ENCODE peak calls at places on chromosomes 11 and 22, in four cellular contexts. One of them, this sample, is unnamed.

GRCh38 chr22:26334232-26334631 is 94.8 kb upstream of the ASPHD2 start:
- DNase-seq in IMR-90: no peak
- DNase-seq in GM12878: no peak
- DNase-seq in K562: no peak
- DNase-seq in this sample: no peak

GRCh38 chr11:131218542-131218941 is 151.9 kb upstream of the NTM start:
- DNase-seq in K562: no peak
- DNase-seq in GM12878: no peak
- DNase-seq in IMR-90: no peak
- DNase-seq in this sample: no peak

GRCh38 chr11:116948375-116948774 is 111.0 kb upstream of the APOA1 start:
- DNase-seq in IMR-90: peak; percentile 54
- DNase-seq in K562: no peak
- DNase-seq in GM12878: no peak
- DNase-seq in this sample: no peak

GRCh38 chr22:39396797-39397195 is 2.8 kb upstream of the TAB1 start:
- DNase-seq in GM12878: no peak
- DNase-seq in IMR-90: no peak
- DNase-seq in K562: peak; percentile 12
- DNase-seq in this sample: no peak

GRCh38 chr11:96306933-96307747 is 35.9 kb downstream of the MAML2 start:
- DNase-seq in K562: peak; percentile 71
- DNase-seq in IMR-90: peak; percentile 99
- DNase-seq in GM12878: no peak
- DNase-seq in this sample: peak; percentile 99

GRCh38 chr11:69669486-69669885 is 5.7 kb downstream of the LTO1 start:
- DNase-seq in GM12878: no peak
- DNase-seq in K562: no peak
- DNase-seq in IMR-90: no peak
- DNase-seq in this sample: no peak

GRCh38 chr22:39117585-39118191 is 20.6 kb downstream of the APOBEC3H start:
- DNase-seq in GM12878: peak; percentile 81
- DNase-seq in IMR-90: peak; percentile 49
- DNase-seq in K562: peak; percentile 68
- DNase-seq in this sample: peak; percentile 57

GRCh38 chr11:27600656-27601055 is 94.1 kb upstream of the LIN7C start:
- DNase-seq in K562: no peak
- DNase-seq in IMR-90: no peak
- DNase-seq in GM12878: no peak
- DNase-seq in this sample: no peak

GRCh38 chr22:32754413-32755041 is 47.0 kb upstream of the TIMP3 start:
- DNase-seq in K562: no peak
- DNase-seq in IMR-90: peak; percentile 65
- DNase-seq in GM12878: no peak
- DNase-seq in this sample: no peak

GRCh38 chr22:32158712-32159533 is at the start of gene C22orf42:
- DNase-seq in GM12878: no peak
- DNase-seq in IMR-90: no peak
- DNase-seq in K562: no peak
- DNase-seq in this sample: no peak

GRCh38 chr11:1233351-1234053 is 10.6 kb downstream of the MUC5B start:
- DNase-seq in K562: no peak
- DNase-seq in IMR-90: no peak
- DNase-seq in GM12878: no peak
- DNase-seq in this sample: no peak

GRCh38 chr22:18120941-18121340 is 10.3 kb downstream of the TUBA8 start:
- DNase-seq in IMR-90: no peak
- DNase-seq in GM12878: no peak
- DNase-seq in K562: no peak
- DNase-seq in this sample: no peak

GRCh38 chr22:25680949-25681348 is 61.0 kb upstream of the MYO18B start:
- DNase-seq in GM12878: no peak
- DNase-seq in K562: no peak
- DNase-seq in IMR-90: no peak
- DNase-seq in this sample: no peak

GRCh38 chr11:119322360-119322739 is 5.4 kb upstream of the MCAM start:
- DNase-seq in GM12878: no peak
- DNase-seq in IMR-90: no peak
- DNase-seq in K562: peak; percentile 29
- DNase-seq in this sample: peak; percentile 31

GRCh38 chr11:17389205-17389956 is 922 bp upstream of the KCNJ11 start:
- DNase-seq in GM12878: no peak
- DNase-seq in IMR-90: peak; percentile 11
- DNase-seq in K562: peak; percentile 76
- DNase-seq in this sample: peak; percentile 43

GRCh38 chr22:35484651-35485372 is 55.8 kb upstream of the RASD2 start:
- DNase-seq in IMR-90: peak; percentile 71
- DNase-seq in GM12878: no peak
- DNase-seq in K562: no peak
- DNase-seq in this sample: no peak

GRCh38 chr11:134508219-134508990 is 96.4 kb upstream of the B3GAT1 start:
- DNase-seq in K562: no peak
- DNase-seq in GM12878: no peak
- DNase-seq in IMR-90: no peak
- DNase-seq in this sample: no peak

GRCh38 chr11:104625246-104625645 is 273.0 kb downstream of the CASP12 start:
- DNase-seq in GM12878: no peak
- DNase-seq in K562: no peak
- DNase-seq in IMR-90: peak; percentile 41
- DNase-seq in this sample: peak; percentile 25

GRCh38 chr11:29227816-29228215 is 789.0 kb downstream of the KCNA4 start:
- DNase-seq in K562: no peak
- DNase-seq in GM12878: no peak
- DNase-seq in IMR-90: no peak
- DNase-seq in this sample: no peak
- TF ChIP-seq FOS in K562: no peak
- TF ChIP-seq FOS in GM12878: no peak
- TF ChIP-seq FOS in IMR-90: no peak
- TF ChIP-seq FOS in this sample: no peak

DNA sequence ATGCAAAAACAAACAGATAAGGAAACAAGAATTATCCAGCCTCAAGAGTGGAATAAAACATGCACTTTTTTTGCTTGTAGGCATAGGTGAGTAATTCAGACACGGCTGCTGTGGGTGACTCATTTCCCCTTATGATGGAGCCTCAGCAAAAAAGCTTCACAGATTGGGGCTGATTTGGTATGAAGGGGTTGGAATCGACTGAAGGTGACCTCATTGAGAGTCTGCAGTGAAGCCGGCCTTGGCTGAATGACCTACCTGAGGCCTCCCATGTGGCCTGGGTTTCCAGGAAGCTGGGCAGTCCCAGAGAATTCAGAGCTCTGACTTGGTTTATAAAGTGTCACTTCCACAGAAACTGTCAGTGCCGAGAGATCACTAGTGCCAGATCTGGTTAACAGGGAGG is 34.2 kb upstream of the VPREB1 start:
- DNase-seq in GM12878: no peak
- DNase-seq in IMR-90: peak; percentile 85
- DNase-seq in K562: no peak
- DNase-seq in this sample: peak; percentile 41
- TF ChIP-seq FOS in GM12878: no peak
- TF ChIP-seq FOS in IMR-90: peak; percentile 74
- TF ChIP-seq FOS in K562: no peak
- TF ChIP-seq FOS in this sample: peak; percentile 78

GRCh38 chr22:29032014-29032475 is 29.6 kb downstream of the C22orf31 start:
- DNase-seq in GM12878: no peak
- DNase-seq in K562: peak; percentile 24
- DNase-seq in IMR-90: no peak
- DNase-seq in this sample: no peak

GRCh38 chr22:29031236-29031982 is 30.2 kb downstream of the C22orf31 start:
- DNase-seq in GM12878: no peak
- DNase-seq in IMR-90: peak; percentile 98
- DNase-seq in K562: peak; percentile 79
- DNase-seq in this sample: peak; percentile 97

GRCh38 chr22:29029202-29030000 is 32.2 kb downstream of the C22orf31 start:
- DNase-seq in K562: no peak
- DNase-seq in GM12878: no peak
- DNase-seq in IMR-90: no peak
- DNase-seq in this sample: no peak

GRCh38 chr22:29030016-29030617 is 31.5 kb downstream of the C22orf31 start:
- DNase-seq in GM12878: no peak
- DNase-seq in K562: peak; percentile 15
- DNase-seq in IMR-90: no peak
- DNase-seq in this sample: no peak

DNA sequence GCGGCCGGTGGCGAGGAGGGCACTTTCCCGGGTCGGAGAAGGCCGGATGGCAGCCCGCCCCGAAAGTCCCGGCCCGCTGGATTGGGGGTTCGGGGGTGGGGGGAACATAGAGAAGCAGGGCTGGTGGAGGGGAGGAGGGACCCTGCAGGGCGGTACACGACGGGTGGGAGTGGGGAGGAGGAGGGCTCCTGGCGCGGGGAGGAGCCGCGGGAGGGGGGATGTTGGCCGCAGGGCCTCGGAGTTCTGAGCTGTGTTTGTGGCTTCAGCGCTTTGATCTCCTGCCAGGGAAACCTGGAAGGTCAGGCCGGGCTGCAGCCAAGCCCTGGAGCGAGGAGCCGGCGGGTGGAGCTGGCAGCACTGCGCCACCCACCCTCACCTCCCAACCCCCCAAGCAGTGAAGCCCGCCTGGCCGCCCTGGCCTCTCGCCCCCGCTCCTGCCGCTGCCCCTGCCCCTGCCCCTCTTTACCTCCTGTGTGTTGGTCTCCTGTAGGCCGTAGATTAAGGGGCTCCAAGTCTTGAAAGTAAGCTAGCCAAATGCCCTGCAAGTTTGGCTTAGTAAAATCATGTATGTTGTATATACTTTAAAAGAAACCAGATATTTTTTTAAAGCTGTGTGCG is 30.9 kb downstream of the C22orf31 start:
- DNase-seq in GM12878: no peak
- DNase-seq in IMR-90: peak; percentile 77
- DNase-seq in K562: peak; percentile 65
- DNase-seq in this sample: peak; percentile 82
- TF ChIP-seq FOS in GM12878: no peak
- TF ChIP-seq FOS in IMR-90: no peak
- TF ChIP-seq FOS in K562: no peak
- TF ChIP-seq FOS in this sample: no peak

DNA sequence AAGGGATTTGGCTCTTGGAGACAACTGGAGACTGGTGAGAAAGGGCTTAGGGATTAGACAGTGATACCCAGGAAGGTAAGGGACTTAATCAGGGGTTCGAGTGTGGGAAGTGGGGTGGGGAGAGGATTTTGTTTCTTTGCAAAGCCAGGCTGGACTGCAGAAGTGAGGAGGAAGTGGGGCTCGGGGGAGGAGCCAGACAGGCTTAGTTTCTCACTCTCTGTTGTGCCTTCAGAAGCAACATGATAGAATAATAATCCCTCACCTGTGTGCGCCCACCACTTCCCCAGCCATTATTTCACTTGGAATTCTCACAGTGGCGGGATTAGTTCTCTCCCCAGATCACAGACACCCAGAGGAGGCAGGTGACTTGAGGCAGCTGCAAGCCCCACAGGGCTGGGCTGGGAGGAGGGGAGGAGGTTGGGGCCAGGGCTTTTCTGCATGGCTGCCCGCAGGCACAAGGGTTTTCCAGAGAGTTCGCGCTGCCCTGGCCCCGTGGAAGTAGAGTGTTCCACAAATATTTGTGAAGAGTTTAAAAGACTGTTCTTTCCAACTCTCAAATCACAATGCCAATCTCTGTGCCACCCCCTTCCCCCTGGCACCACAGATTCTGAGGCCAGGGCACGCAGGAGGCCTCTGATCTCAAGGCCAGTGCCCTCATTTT is 4.0 kb upstream of the SEC14L2 start:
- DNase-seq in IMR-90: no peak
- DNase-seq in GM12878: no peak
- DNase-seq in K562: no peak
- DNase-seq in this sample: no peak
- TF ChIP-seq FOS in IMR-90: no peak
- TF ChIP-seq FOS in GM12878: no peak
- TF ChIP-seq FOS in K562: no peak
- TF ChIP-seq FOS in this sample: no peak

GRCh38 chr11:75272391-75272790 is 31.8 kb downstream of the TPBGL start:
- DNase-seq in IMR-90: no peak
- DNase-seq in K562: no peak
- DNase-seq in GM12878: no peak
- DNase-seq in this sample: no peak

GRCh38 chr11:75273989-75274391 is 33.4 kb downstream of the TPBGL start:
- DNase-seq in K562: no peak
- DNase-seq in GM12878: no peak
- DNase-seq in IMR-90: no peak
- DNase-seq in this sample: no peak

GRCh38 chr11:75271730-75272129 is 31.2 kb downstream of the TPBGL start:
- DNase-seq in GM12878: no peak
- DNase-seq in K562: no peak
- DNase-seq in IMR-90: no peak
- DNase-seq in this sample: no peak

GRCh38 chr11:75272821-75273301 is 32.3 kb downstream of the TPBGL start:
- DNase-seq in K562: no peak
- DNase-seq in GM12878: no peak
- DNase-seq in IMR-90: no peak
- DNase-seq in this sample: no peak

DNA sequence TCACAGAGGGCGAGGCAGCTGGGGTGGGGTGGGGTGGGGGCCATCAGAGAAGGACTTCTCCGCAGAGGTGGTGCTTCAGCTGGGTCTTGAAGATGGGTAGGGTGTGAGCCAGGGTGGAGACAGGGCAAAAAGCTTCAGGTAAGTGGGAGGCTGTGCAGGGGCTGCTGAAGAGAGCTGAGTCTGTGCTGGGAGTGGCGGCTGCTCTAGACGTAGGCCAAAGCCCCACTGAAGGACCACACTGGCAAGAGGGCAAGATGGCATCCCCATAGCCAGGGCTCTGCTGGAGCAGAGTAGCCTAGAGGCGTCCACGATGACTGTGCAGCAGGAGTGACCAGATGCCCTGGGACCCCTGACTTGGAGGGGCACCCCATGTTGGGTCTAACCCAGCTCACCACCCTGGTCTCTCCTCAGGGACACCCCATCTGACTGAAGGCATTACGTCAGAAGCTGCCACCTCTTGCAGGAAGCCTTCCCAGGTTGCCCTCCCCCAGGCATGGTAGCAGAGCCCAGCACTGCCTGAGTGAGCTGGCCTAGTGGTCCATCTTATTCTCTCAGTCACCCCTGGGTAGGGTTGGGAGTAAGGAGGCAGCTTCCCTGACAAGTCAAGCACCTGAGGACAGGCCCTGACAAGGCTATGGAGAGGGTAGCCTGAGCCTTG is 32.9 kb downstream of the TPBGL start:
- DNase-seq in IMR-90: no peak
- DNase-seq in GM12878: no peak
- DNase-seq in K562: no peak
- DNase-seq in this sample: no peak
- TF ChIP-seq FOS in IMR-90: no peak
- TF ChIP-seq FOS in GM12878: no peak
- TF ChIP-seq FOS in K562: no peak
- TF ChIP-seq FOS in this sample: no peak

This sample was measured in endothelial cell of umbilical vein.